ENCODE peak calls at places on chromosome 13, in four cellular contexts. R is HL-60, A is GM12891, I is K562. H is an unnamed sample.

GRCh38 chr13:66835040-66835628 is 395.0 kb downstream of the PCDH9 start:
- DNase-seq in I (peak), R (no peak), A (no peak), H (no peak)

GRCh38 chr13:39144941-39145533 is 106.8 kb downstream of the NHLRC3 start:
- DNase-seq in A (peak), I (peak), R (no peak), H (no peak)

GRCh38 chr13:22740264-22740663 is 440.5 kb upstream of the SGCG start:
- DNase-seq in A (no peak), R (no peak), I (no peak), H (no peak)

GRCh38 chr13:40472427-40473220 is 193.8 kb downstream of the FOXO1 start:
- DNase-seq in R (no peak), A (no peak), I (no peak), H (no peak)

GRCh38 chr13:110576070-110576394 is 14.5 kb upstream of the RAB20 start:
- DNase-seq in R (no peak), I (no peak), A (no peak), H (no peak)

GRCh38 chr13:99740261-99740979 is 231.1 kb downstream of the ZIC5 start:
- DNase-seq in A (no peak), R (no peak), I (no peak), H (no peak)

GRCh38 chr13:72983085-72983768 is 75.6 kb upstream of the KLF5 start:
- DNase-seq in R (no peak), I (no peak), A (no peak), H (no peak)

GRCh38 chr13:31951215-31951678 is 80.3 kb upstream of the FRY start:
- DNase-seq in R (peak), A (peak), I (no peak), H (peak)

GRCh38 chr13:98978280-98978679 is 416 bp upstream of the DOCK9 start:
- DNase-seq in R (no peak), I (no peak), A (no peak), H (no peak)

GRCh38 chr13:69618838-69619237 is 488.8 kb upstream of the ATXN8OS start:
- DNase-seq in R (no peak), A (no peak), I (no peak), H (no peak)

GRCh38 chr13:114115191-114115671 is 17.2 kb downstream of the RASA3 start:
- DNase-seq in I (peak), R (peak), A (no peak), H (no peak)

GRCh38 chr13:44726214-44726613 is 150.1 kb upstream of the TSC22D1 start:
- DNase-seq in A (no peak), R (no peak), I (no peak), H (no peak)

GRCh38 chr13:85816413-85816812 is 17.2 kb upstream of the SLITRK6 start:
- DNase-seq in A (no peak), R (no peak), I (no peak), H (no peak)

GRCh38 chr13:102771298-102772041 is 2.1 kb downstream of the TEX30 start:
- DNase-seq in A (no peak), R (no peak), I (no peak), H (no peak)

GRCh38 chr13:21971662-21972635 is 301.1 kb downstream of the FGF9 start:
- DNase-seq in I (no peak), R (no peak), A (no peak), H (no peak)

GRCh38 chr13:108915634-108916497 is 286.5 kb downstream of the MYO16 start:
- DNase-seq in A (peak), R (peak), I (peak), H (peak)

GRCh38 chr13:44734204-44734707 is 158.1 kb upstream of the TSC22D1 start:
- DNase-seq in R (no peak), A (no peak), I (no peak), H (no peak)

GRCh38 chr13:42808572-42808971 is 27.2 kb downstream of the FAM216B start:
- DNase-seq in R (no peak), I (no peak), A (no peak), H (no peak)

GRCh38 chr13:72643339-72643989 is 84.0 kb downstream of the MZT1 start:
- DNase-seq in I (peak), R (peak), A (peak), H (no peak)

GRCh38 chr13:50829226-50829625 is 14.3 kb downstream of the DLEU7 start:
- DNase-seq in R (no peak), A (no peak), I (no peak), H (no peak)

GRCh38 chr13:90968510-90968909 is 379.0 kb upstream of the MIR17HG start:
- DNase-seq in R (no peak), I (no peak), A (peak), H (no peak)

GRCh38 chr13:22402682-22403081 is 731.8 kb downstream of the FGF9 start:
- DNase-seq in A (no peak), R (no peak), I (no peak), H (no peak)

GRCh38 chr13:72745260-72745659 is 17.5 kb downstream of the BORA start:
- DNase-seq in R (no peak), I (no peak), A (no peak), H (no peak)

GRCh38 chr13:102310691-102311432 is 91.0 kb downstream of the FGF14 start:
- DNase-seq in A (no peak), I (no peak), R (no peak), H (no peak)

GRCh38 chr13:70098669-70099068 is 9.0 kb upstream of the ATXN8OS start:
- DNase-seq in R (no peak), I (no peak), A (no peak), H (no peak)

GRCh38 chr13:39859898-39860297 is 204.4 kb downstream of the COG6 start:
- DNase-seq in A (no peak), R (no peak), I (no peak), H (no peak)

GRCh38 chr13:111153977-111154332 is 38.8 kb downstream of the ARHGEF7 start:
- DNase-seq in A (no peak), R (peak), I (peak), H (no peak)

GRCh38 chr13:37648604-37649003 is 50.0 kb upstream of the POSTN start:
- DNase-seq in A (no peak), I (no peak), R (no peak), H (no peak)

GRCh38 chr13:31433756-31434155 is 234.0 kb downstream of the B3GLCT start:
- DNase-seq in R (no peak), I (no peak), A (no peak), H (no peak)

GRCh38 chr13:45370922-45371406 is 30.0 kb upstream of the TPT1 start:
- DNase-seq in I (peak), R (peak), A (peak), H (no peak)

GRCh38 chr13:27595055-27595811 is 25.1 kb downstream of the LNX2 start:
- DNase-seq in A (no peak), R (no peak), I (no peak), H (no peak)

GRCh38 chr13:99564389-99564788 is 63.1 kb downstream of the TM9SF2 start:
- DNase-seq in R (no peak), A (no peak), I (no peak), H (no peak)

GRCh38 chr13:71864094-71864980 is 2.7 kb downstream of the DACH1 start:
- DNase-seq in R (peak), A (no peak), I (no peak), H (no peak)

GRCh38 chr13:111183087-111183645 is 68.1 kb downstream of the ARHGEF7 start:
- DNase-seq in R (no peak), I (no peak), A (no peak), H (no peak)

GRCh38 chr13:30119476-30119875 is 187.9 kb downstream of the KATNAL1 start:
- DNase-seq in A (no peak), R (no peak), I (no peak), H (no peak)

GRCh38 chr13:91346848-91347211 is 657 bp upstream of the MIR17HG start:
- DNase-seq in R (peak), I (peak), A (no peak), H (peak)

GRCh38 chr13:46633416-46633815 is 80.4 kb downstream of the LRCH1 start:
- DNase-seq in A (no peak), R (no peak), I (no peak), H (no peak)

DNA sequence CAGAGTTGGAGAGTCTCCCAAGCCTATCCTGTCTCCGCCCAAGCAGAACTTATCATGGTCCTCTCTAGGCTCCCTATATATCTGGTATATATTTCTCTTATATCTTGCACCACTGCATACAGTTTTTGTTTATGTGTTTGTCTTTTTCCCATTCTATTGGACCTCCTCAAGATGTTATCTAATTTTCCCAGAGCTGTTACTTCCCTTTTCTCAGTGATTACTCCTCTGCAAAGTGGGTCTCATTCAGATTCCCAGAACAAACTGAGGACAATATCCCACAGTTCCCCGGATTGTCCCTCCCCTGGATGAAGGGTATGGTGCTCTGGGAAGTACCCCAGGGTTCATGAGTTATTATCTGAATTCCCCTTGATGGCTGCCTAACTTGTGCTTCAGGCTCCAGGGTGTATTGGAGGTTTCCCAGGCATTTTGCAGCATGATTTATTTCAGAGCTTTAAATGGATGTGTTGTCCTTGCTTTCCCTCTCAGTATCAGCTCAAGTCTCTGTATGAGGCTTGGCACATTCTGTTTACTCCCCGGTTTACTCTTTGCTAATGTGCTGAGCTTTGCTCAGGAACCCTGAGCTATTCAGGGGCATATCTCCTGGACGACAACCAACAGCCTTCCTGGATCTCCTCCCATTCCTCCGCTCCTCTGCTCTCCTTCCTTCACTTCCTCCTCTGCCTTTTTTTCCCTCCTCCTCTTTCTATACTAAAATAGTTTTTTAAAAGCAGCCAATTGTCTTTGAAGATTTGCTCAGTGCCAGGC is 329.3 kb downstream of the SPRY2 start:
- DNase-seq in I (no peak), R (no peak), A (no peak), H (no peak)
- TF ChIP-seq SPI1 in I (no peak), R (no peak), A (no peak), H (no peak)

GRCh38 chr13:28753208-28753892 is 34.6 kb upstream of the SLC46A3 start:
- DNase-seq in R (no peak), I (no peak), A (no peak), H (no peak)
- TF ChIP-seq SPI1 in R (no peak), I (no peak), A (no peak), H (no peak)

GRCh38 chr13:23898101-23898500 is 799 bp upstream of the C1QTNF9B start:
- DNase-seq in R (no peak), I (no peak), A (no peak), H (no peak)
- TF ChIP-seq SPI1 in R (no peak), I (no peak), A (no peak), H (no peak)

GRCh38 chr13:34931572-34931971 is 10.5 kb upstream of the NBEA start:
- DNase-seq in R (no peak), A (no peak), I (no peak), H (no peak)

GRCh38 chr13:34926513-34926912 is 15.6 kb upstream of the NBEA start:
- DNase-seq in I (no peak), R (no peak), A (no peak), H (no peak)
- TF ChIP-seq SPI1 in I (no peak), R (no peak), A (no peak), H (no peak)

DNA sequence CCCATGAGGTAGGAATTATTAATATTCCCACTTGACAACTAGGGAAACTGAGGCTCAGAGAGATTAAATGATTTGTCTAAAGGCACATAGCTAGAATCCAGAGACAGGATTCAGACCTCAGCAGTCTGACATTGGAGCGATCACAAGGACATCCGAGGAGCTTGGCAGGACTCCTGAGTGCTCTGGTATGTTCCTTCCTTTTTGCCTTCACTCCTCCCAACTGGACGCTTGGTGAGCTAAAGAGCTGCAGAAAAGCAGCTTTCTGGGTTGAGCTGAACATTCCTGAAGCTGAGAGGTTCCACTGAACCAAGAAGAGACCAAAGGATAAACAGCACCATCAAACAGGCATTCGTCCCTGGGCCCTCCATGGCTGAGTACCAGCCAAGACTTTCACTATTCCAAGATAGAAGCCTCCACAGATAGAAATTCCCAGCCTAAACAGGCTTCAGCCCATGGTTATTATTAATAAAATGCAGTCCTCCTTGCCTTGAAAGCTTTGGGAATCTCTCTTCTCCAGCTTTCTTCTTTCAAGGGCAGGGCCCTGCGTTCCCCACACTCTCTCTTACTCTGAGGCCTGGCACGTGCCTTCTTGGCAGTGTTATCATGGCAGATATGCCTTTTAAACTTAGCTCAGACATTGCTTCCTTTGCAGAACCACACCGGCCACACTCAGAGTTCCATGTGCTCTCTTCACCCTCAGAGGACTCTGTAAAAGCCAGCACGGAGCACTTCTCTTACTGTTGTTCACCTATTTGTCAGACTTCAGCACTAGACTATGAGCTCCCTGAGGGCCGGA is 97.1 kb downstream of the CYSLTR2 start:
- DNase-seq in R (no peak), I (no peak), A (no peak), H (no peak)
- TF ChIP-seq SPI1 in R (no peak), I (no peak), A (no peak), H (no peak)

DNA sequence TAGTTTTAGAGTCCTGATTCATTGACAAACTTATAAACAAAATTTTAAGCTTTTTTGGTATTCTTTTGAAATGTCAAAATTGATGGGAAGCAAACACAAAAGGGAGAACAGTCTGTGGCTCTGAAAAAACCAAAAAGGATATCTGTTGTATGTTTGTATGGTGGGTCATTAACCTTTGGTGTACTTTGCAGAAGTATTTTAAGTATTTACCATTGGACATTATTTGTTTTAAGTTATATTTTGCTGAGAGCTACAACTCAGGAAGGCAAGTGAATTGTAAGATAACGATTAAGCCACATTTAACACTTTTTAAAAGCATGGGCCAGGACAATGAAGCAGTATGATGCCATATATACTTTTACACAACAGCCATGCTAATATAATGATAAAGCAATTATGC is 15.2 kb downstream of the LPAR6 start:
- DNase-seq in I (no peak), R (no peak), A (no peak), H (no peak)
- TF ChIP-seq SPI1 in I (no peak), R (no peak), A (no peak), H (no peak)

H was measured in GM12878.